ENCODE peak calls at places on chromosomes 6 and 20, in nine cellular contexts. M, L, J, S, W, P, A, G and Q are unnamed samples. For H3K27me3, the result is how much of the 10 kb centered on the place peaks cover.

GRCh38 chr6:33927112-33927511 is 123.3 kb upstream of the MLN start:
- DNase-seq in W (no peak), P (no peak), M (no peak), J (no peak), L (no peak), S (no peak), A (no peak), G (no peak), Q (no peak)

GRCh38 chr6:142702501-142703460 is 242.2 kb downstream of the HIVEP2 start:
- DNase-seq in J (peak), A (no peak), M (no peak), W (no peak), L (no peak), S (peak), G (peak), P (peak), Q (no peak)

GRCh38 chr20:23205656-23206055 is 119.5 kb upstream of the CD93 start:
- DNase-seq in P (peak), M (peak), S (peak), W (no peak), L (peak), A (peak), G (peak), J (no peak), Q (no peak)

GRCh38 chr6:47592466-47592865 is 105.9 kb upstream of the ADGRF4 start:
- DNase-seq in A (no peak), J (no peak), W (no peak), M (no peak), G (no peak), L (no peak), P (no peak), S (no peak), Q (no peak)

GRCh38 chr6:14635933-14636599 is 518.5 kb downstream of the CD83 start:
- DNase-seq in A (no peak), M (no peak), S (no peak), J (no peak), L (no peak), G (no peak), W (no peak), P (no peak), Q (no peak)

GRCh38 chr6:131400054-131400781 is 172.8 kb upstream of the ARG1 start:
- DNase-seq in P (no peak), L (no peak), W (no peak), M (peak), G (no peak), J (peak), S (no peak), A (no peak), Q (peak)

GRCh38 chr6:17897681-17898080 is 89.8 kb downstream of the KIF13A start:
- DNase-seq in W (no peak), M (no peak), A (no peak), G (no peak), J (no peak), S (no peak), L (no peak), P (no peak), Q (no peak)

GRCh38 chr6:19994909-19995308 is 157.7 kb downstream of the ID4 start:
- DNase-seq in W (no peak), L (no peak), P (no peak), J (no peak), S (no peak), G (no peak), A (no peak), M (no peak), Q (no peak)

GRCh38 chr6:13579911-13580310 is 5.5 kb downstream of the SIRT5 start:
- DNase-seq in A (no peak), W (no peak), J (no peak), M (no peak), L (no peak), P (no peak), G (no peak), S (no peak), Q (no peak)

GRCh38 chr6:119230160-119230559 is 119.4 kb downstream of the MAN1A1 start:
- DNase-seq in G (no peak), A (no peak), P (no peak), W (no peak), M (no peak), L (no peak), J (no peak), S (no peak), Q (no peak)

GRCh38 chr6:113361014-113361645 is 496.0 kb upstream of the MARCKS start:
- DNase-seq in A (no peak), M (peak), J (peak), G (no peak), S (no peak), W (no peak), P (no peak), L (no peak), Q (no peak)

GRCh38 chr20:40188319-40188718 is 500.7 kb downstream of the MAFB start:
- DNase-seq in J (no peak), A (no peak), L (no peak), S (no peak), W (no peak), P (no peak), M (no peak), G (no peak), Q (no peak)

GRCh38 chr20:36491901-36492617 is 49.3 kb upstream of the MYL9 start:
- DNase-seq in P (no peak), G (no peak), S (no peak), A (no peak), J (peak), W (peak), M (peak), L (peak), Q (no peak)

GRCh38 chr6:53151676-53152075 is 3.0 kb upstream of the GCM1 start:
- DNase-seq in G (no peak), J (no peak), P (no peak), L (no peak), W (no peak), A (no peak), S (no peak), M (no peak), Q (no peak)

GRCh38 chr6:38283734-38284362 is 355.9 kb downstream of the BTBD9 start:
- DNase-seq in S (no peak), L (no peak), J (peak), P (no peak), A (no peak), G (no peak), W (no peak), M (no peak), Q (no peak)

GRCh38 chr6:154017786-154018185 is 21.3 kb upstream of the OPRM1 start:
- DNase-seq in S (no peak), L (no peak), G (no peak), A (no peak), M (no peak), P (no peak), W (no peak), J (no peak), Q (no peak)
- H3K4me3 ChIP-seq in S (no peak), L (no peak), G (no peak), A (no peak), M (no peak), P (no peak), W (no peak), J (no peak), Q (no peak)

GRCh38 chr6:160520043-160520904 is 143.8 kb downstream of the LPA start:
- DNase-seq in P (peak), L (peak), J (peak), S (peak), W (peak), M (peak), A (peak), G (peak), Q (peak)
- TF ChIP-seq CTCF in P (no peak), L (peak), J (no peak), S (peak), W (peak), M (no peak), A (peak), G (no peak), Q (no peak)

GRCh38 chr6:161598896-161599295 is 325.0 kb upstream of the AGPAT4 start:
- DNase-seq in J (no peak), A (no peak), G (no peak), P (no peak), L (no peak), W (no peak), M (no peak), S (no peak), Q (no peak)
- H3K27me3 ChIP-seq in J (under half), A (under half), G (under half), P (under half), L (under half), W (under half), M (under half), S (under half), Q (under half)

GRCh38 chr20:3751664-3752385 is 15.7 kb downstream of the ADISSP start:
- DNase-seq in J (no peak), P (no peak), M (peak), G (peak), A (peak), S (no peak), L (peak), W (peak), Q (no peak)
- H3K4me3 ChIP-seq in J (no peak), P (peak), M (no peak), G (peak), A (peak), S (peak), L (peak), W (peak), Q (no peak)

GRCh38 chr6:125791820-125792165 is 1.0 kb downstream of the NCOA7 start:
- DNase-seq in A (no peak), S (no peak), G (no peak), L (no peak), W (no peak), P (no peak), J (no peak), M (no peak), Q (no peak)
- TF ChIP-seq CTCF in A (no peak), S (no peak), G (no peak), L (no peak), W (no peak), P (no peak), J (peak), M (no peak), Q (no peak)

DNA sequence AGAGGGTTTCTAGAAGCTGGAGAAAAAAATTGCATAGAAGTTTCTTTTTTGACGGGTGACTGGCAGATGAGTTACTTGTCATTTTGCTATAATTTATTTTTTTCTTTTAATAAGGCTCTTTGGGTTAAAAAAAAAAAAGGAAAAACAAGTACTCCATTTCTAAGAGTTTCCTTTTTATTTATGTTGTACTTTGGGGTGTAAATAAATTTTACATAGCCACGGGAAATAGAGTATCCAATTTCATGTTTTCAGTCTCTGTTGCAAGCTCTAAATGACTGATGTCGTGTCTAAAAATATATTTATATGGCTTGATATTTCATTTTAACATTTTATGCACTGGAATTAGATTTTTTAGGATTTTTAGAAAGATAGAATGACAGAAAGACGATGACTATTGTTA is 3.3 kb downstream of the EYA4 start:
- DNase-seq in J (no peak), P (no peak), S (no peak), M (no peak), L (no peak), G (no peak), W (no peak), A (no peak), Q (no peak)
- H3K27me3 ChIP-seq in J (under half), P (under half), S (half or more), M (under half), L (half or more), G (under half), W (under half), A (half or more), Q (under half)